ENCODE peak calls at places on chromosomes 5 and 9, in eight cellular contexts. One of them, this sample, is unnamed.

GRCh38 chr9:16074962-16075361 is 522.1 kb downstream of the CCDC171 start:
- DNase-seq in HCT116: no peak
- DNase-seq in CD4-positive, alpha-beta T cell: no peak
- DNase-seq in heart right ventricle: no peak
- DNase-seq in left ventricle myocardium inferior: no peak
- DNase-seq in osteoblast: no peak
- DNase-seq in IMR-90: peak; percentile 71
- DNase-seq in adrenal gland: no peak
- DNase-seq in this sample: no peak

GRCh38 chr9:71854811-71855210 is 56.2 kb downstream of the ABHD17B start:
- DNase-seq in IMR-90: no peak
- DNase-seq in HCT116: no peak
- DNase-seq in adrenal gland: no peak
- DNase-seq in osteoblast: no peak
- DNase-seq in CD4-positive, alpha-beta T cell: no peak
- DNase-seq in left ventricle myocardium inferior: no peak
- DNase-seq in heart right ventricle: no peak
- DNase-seq in this sample: peak; percentile 19

GRCh38 chr9:82736126-82736525 is 326.8 kb downstream of the RASEF start:
- DNase-seq in heart right ventricle: no peak
- DNase-seq in left ventricle myocardium inferior: no peak
- DNase-seq in HCT116: no peak
- DNase-seq in adrenal gland: no peak
- DNase-seq in IMR-90: no peak
- DNase-seq in osteoblast: no peak
- DNase-seq in CD4-positive, alpha-beta T cell: no peak
- DNase-seq in this sample: no peak

GRCh38 chr9:36991516-36992134 is 42.4 kb downstream of the PAX5 start:
- DNase-seq in IMR-90: no peak
- DNase-seq in osteoblast: peak; percentile 92
- DNase-seq in adrenal gland: no peak
- DNase-seq in left ventricle myocardium inferior: no peak
- DNase-seq in heart right ventricle: no peak
- DNase-seq in HCT116: peak; percentile 54
- DNase-seq in CD4-positive, alpha-beta T cell: no peak
- DNase-seq in this sample: peak; percentile 62

GRCh38 chr9:109986423-109987055 is 206.5 kb downstream of the PALM2AKAP2 start:
- DNase-seq in left ventricle myocardium inferior: no peak
- DNase-seq in heart right ventricle: no peak
- DNase-seq in IMR-90: peak; percentile 93
- DNase-seq in HCT116: no peak
- DNase-seq in adrenal gland: no peak
- DNase-seq in CD4-positive, alpha-beta T cell: no peak
- DNase-seq in osteoblast: peak; percentile 90
- DNase-seq in this sample: no peak

GRCh38 chr5:178383919-178384814 is 151.6 kb upstream of the PHYKPL start:
- DNase-seq in CD4-positive, alpha-beta T cell: no peak
- DNase-seq in osteoblast: peak; percentile 81
- DNase-seq in heart right ventricle: peak; percentile 27
- DNase-seq in IMR-90: no peak
- DNase-seq in HCT116: no peak
- DNase-seq in left ventricle myocardium inferior: no peak
- DNase-seq in adrenal gland: no peak
- DNase-seq in this sample: no peak

GRCh38 chr5:91296691-91297143 is 86.4 kb downstream of the ARRDC3 start:
- DNase-seq in CD4-positive, alpha-beta T cell: no peak
- DNase-seq in HCT116: no peak
- DNase-seq in IMR-90: no peak
- DNase-seq in osteoblast: peak; percentile 86
- DNase-seq in left ventricle myocardium inferior: peak; percentile 78
- DNase-seq in adrenal gland: peak; percentile 46
- DNase-seq in heart right ventricle: peak; percentile 71
- DNase-seq in this sample: no peak

GRCh38 chr5:37172957-37173356 is 76.2 kb downstream of the CPLANE1 start:
- DNase-seq in CD4-positive, alpha-beta T cell: no peak
- DNase-seq in IMR-90: no peak
- DNase-seq in HCT116: no peak
- DNase-seq in heart right ventricle: no peak
- DNase-seq in left ventricle myocardium inferior: no peak
- DNase-seq in osteoblast: no peak
- DNase-seq in adrenal gland: no peak
- DNase-seq in this sample: no peak

GRCh38 chr5:6483880-6484382 is 35.3 kb downstream of the UBE2QL1 start:
- DNase-seq in CD4-positive, alpha-beta T cell: no peak
- DNase-seq in HCT116: no peak
- DNase-seq in osteoblast: no peak
- DNase-seq in adrenal gland: no peak
- DNase-seq in IMR-90: no peak
- DNase-seq in heart right ventricle: no peak
- DNase-seq in left ventricle myocardium inferior: no peak
- DNase-seq in this sample: no peak

GRCh38 chr5:127863161-127863560 is 160.0 kb downstream of the CCDC192 start:
- DNase-seq in osteoblast: peak; percentile 17
- DNase-seq in IMR-90: peak; percentile 62
- DNase-seq in adrenal gland: no peak
- DNase-seq in left ventricle myocardium inferior: no peak
- DNase-seq in heart right ventricle: no peak
- DNase-seq in CD4-positive, alpha-beta T cell: no peak
- DNase-seq in HCT116: no peak
- DNase-seq in this sample: no peak

GRCh38 chr5:127867006-127867788 is 164.0 kb downstream of the CCDC192 start:
- DNase-seq in osteoblast: no peak
- DNase-seq in heart right ventricle: no peak
- DNase-seq in CD4-positive, alpha-beta T cell: no peak
- DNase-seq in adrenal gland: no peak
- DNase-seq in left ventricle myocardium inferior: no peak
- DNase-seq in HCT116: no peak
- DNase-seq in IMR-90: no peak
- DNase-seq in this sample: no peak

GRCh38 chr5:127863610-127864395 is 160.6 kb downstream of the CCDC192 start:
- DNase-seq in IMR-90: peak; percentile 24
- DNase-seq in heart right ventricle: no peak
- DNase-seq in osteoblast: no peak
- DNase-seq in CD4-positive, alpha-beta T cell: no peak
- DNase-seq in adrenal gland: no peak
- DNase-seq in HCT116: no peak
- DNase-seq in left ventricle myocardium inferior: no peak
- DNase-seq in this sample: no peak

GRCh38 chr5:127864511-127864910 is 161.3 kb downstream of the CCDC192 start:
- DNase-seq in adrenal gland: no peak
- DNase-seq in left ventricle myocardium inferior: no peak
- DNase-seq in IMR-90: no peak
- DNase-seq in heart right ventricle: no peak
- DNase-seq in osteoblast: no peak
- DNase-seq in CD4-positive, alpha-beta T cell: no peak
- DNase-seq in HCT116: no peak
- DNase-seq in this sample: no peak

DNA sequence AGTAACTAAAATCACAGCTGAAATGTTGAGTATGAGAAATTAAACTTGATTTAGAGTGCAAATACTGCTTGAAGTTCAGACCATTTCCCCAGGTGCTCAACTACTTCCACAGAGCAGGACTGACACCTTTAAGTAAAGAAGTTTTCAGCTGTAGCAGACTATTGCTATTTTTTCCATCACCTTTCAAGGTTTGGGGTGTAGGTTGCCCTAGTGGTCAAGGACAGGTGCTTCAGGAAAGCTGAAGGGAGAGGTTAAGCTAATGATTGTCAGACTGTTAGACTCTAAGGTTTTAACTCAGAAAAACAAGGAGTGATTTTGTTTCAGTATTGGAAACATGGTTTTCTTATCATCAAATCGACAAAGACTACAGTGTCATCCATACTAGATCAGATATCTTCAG is 162.1 kb downstream of the CCDC192 start:
- DNase-seq in heart right ventricle: no peak
- DNase-seq in adrenal gland: no peak
- DNase-seq in CD4-positive, alpha-beta T cell: no peak
- DNase-seq in HCT116: no peak
- DNase-seq in left ventricle myocardium inferior: no peak
- DNase-seq in osteoblast: no peak
- DNase-seq in IMR-90: no peak
- DNase-seq in this sample: no peak
- TF ChIP-seq CTCF in heart right ventricle: no peak
- TF ChIP-seq CTCF in adrenal gland: no peak
- TF ChIP-seq CTCF in CD4-positive, alpha-beta T cell: no peak
- TF ChIP-seq CTCF in HCT116: no peak
- TF ChIP-seq CTCF in left ventricle myocardium inferior: no peak
- TF ChIP-seq CTCF in osteoblast: no peak
- TF ChIP-seq CTCF in IMR-90: no peak
- TF ChIP-seq CTCF in this sample: peak; percentile 14

GRCh38 chr9:99399476-99399875 is 177.4 kb downstream of the SEC61B start:
- DNase-seq in heart right ventricle: peak; percentile 19
- DNase-seq in HCT116: no peak
- DNase-seq in left ventricle myocardium inferior: no peak
- DNase-seq in IMR-90: no peak
- DNase-seq in adrenal gland: no peak
- DNase-seq in osteoblast: no peak
- DNase-seq in CD4-positive, alpha-beta T cell: no peak
- DNase-seq in this sample: no peak

GRCh38 chr9:99403371-99403770 is 181.3 kb downstream of the SEC61B start:
- DNase-seq in left ventricle myocardium inferior: no peak
- DNase-seq in heart right ventricle: no peak
- DNase-seq in osteoblast: no peak
- DNase-seq in IMR-90: no peak
- DNase-seq in adrenal gland: no peak
- DNase-seq in CD4-positive, alpha-beta T cell: no peak
- DNase-seq in HCT116: no peak
- DNase-seq in this sample: no peak

GRCh38 chr9:99401826-99402225 is 179.7 kb downstream of the SEC61B start:
- DNase-seq in adrenal gland: no peak
- DNase-seq in IMR-90: peak; percentile 56
- DNase-seq in left ventricle myocardium inferior: no peak
- DNase-seq in osteoblast: no peak
- DNase-seq in heart right ventricle: no peak
- DNase-seq in CD4-positive, alpha-beta T cell: no peak
- DNase-seq in HCT116: no peak
- DNase-seq in this sample: no peak

GRCh38 chr9:99398241-99398640 is 176.2 kb downstream of the SEC61B start:
- DNase-seq in CD4-positive, alpha-beta T cell: no peak
- DNase-seq in IMR-90: no peak
- DNase-seq in HCT116: no peak
- DNase-seq in heart right ventricle: no peak
- DNase-seq in left ventricle myocardium inferior: no peak
- DNase-seq in osteoblast: no peak
- DNase-seq in adrenal gland: no peak
- DNase-seq in this sample: no peak

GRCh38 chr9:99400184-99400731 is 178.2 kb downstream of the SEC61B start:
- DNase-seq in adrenal gland: no peak
- DNase-seq in CD4-positive, alpha-beta T cell: no peak
- DNase-seq in osteoblast: no peak
- DNase-seq in HCT116: no peak
- DNase-seq in heart right ventricle: peak; percentile 41
- DNase-seq in left ventricle myocardium inferior: peak; percentile 30
- DNase-seq in IMR-90: no peak
- DNase-seq in this sample: no peak
- TF ChIP-seq CTCF in adrenal gland: no peak
- TF ChIP-seq CTCF in CD4-positive, alpha-beta T cell: no peak
- TF ChIP-seq CTCF in osteoblast: no peak
- TF ChIP-seq CTCF in HCT116: no peak
- TF ChIP-seq CTCF in heart right ventricle: no peak
- TF ChIP-seq CTCF in left ventricle myocardium inferior: no peak
- TF ChIP-seq CTCF in IMR-90: no peak
- TF ChIP-seq CTCF in this sample: peak; percentile 32

GRCh38 chr5:158079097-158079496 is 220.2 kb upstream of the CLINT1 start:
- DNase-seq in CD4-positive, alpha-beta T cell: no peak
- DNase-seq in osteoblast: no peak
- DNase-seq in left ventricle myocardium inferior: no peak
- DNase-seq in IMR-90: no peak
- DNase-seq in adrenal gland: no peak
- DNase-seq in HCT116: no peak
- DNase-seq in heart right ventricle: no peak
- DNase-seq in this sample: no peak

GRCh38 chr5:158070855-158071254 is 211.9 kb upstream of the CLINT1 start:
- DNase-seq in IMR-90: no peak
- DNase-seq in heart right ventricle: no peak
- DNase-seq in osteoblast: no peak
- DNase-seq in left ventricle myocardium inferior: peak; percentile 22
- DNase-seq in adrenal gland: no peak
- DNase-seq in CD4-positive, alpha-beta T cell: no peak
- DNase-seq in HCT116: no peak
- DNase-seq in this sample: peak; percentile 42

GRCh38 chr5:158080112-158080511 is 221.2 kb upstream of the CLINT1 start:
- DNase-seq in osteoblast: no peak
- DNase-seq in CD4-positive, alpha-beta T cell: no peak
- DNase-seq in left ventricle myocardium inferior: no peak
- DNase-seq in heart right ventricle: no peak
- DNase-seq in IMR-90: no peak
- DNase-seq in HCT116: no peak
- DNase-seq in adrenal gland: no peak
- DNase-seq in this sample: no peak

GRCh38 chr5:158074597-158074991 is 215.6 kb upstream of the CLINT1 start:
- DNase-seq in left ventricle myocardium inferior: no peak
- DNase-seq in HCT116: no peak
- DNase-seq in adrenal gland: no peak
- DNase-seq in osteoblast: no peak
- DNase-seq in heart right ventricle: no peak
- DNase-seq in CD4-positive, alpha-beta T cell: no peak
- DNase-seq in IMR-90: no peak
- DNase-seq in this sample: no peak

DNA sequence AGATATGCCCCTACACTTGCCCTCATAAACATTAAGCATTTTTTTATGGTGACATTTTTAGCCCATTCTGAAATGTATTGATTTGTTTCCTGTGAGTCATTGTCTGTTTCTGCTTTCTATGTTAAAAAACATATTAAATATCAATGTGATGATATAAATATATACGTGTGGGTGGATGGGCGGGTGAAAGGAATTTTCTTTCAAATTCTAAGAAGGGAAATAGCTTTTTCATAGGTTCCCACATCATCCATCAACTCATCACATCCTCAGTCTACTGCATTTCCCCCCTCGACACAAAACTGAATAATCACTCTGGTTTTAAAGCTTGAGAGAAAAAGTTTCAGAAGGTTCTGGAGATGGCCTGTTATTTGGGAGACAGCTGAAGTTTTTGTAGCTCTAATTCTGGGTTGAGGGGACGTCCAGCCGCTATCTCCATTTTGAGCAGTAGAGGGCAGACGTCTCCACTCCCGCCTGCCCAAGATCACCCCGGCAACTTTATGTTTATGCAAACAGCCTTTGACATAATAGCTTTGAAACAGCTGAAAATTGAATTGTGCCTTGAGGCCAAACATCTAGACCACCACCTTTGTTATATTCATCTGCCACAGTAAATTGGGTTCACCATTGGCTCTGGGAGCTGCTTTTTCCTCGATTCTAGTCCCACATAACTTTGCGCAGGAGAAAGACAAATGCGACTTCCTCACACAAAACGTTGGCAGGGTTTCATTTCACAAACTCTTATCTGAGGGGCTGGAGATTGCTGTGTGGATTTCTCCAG is 216.2 kb upstream of the CLINT1 start:
- DNase-seq in IMR-90: peak; percentile 61
- DNase-seq in osteoblast: peak; percentile 80
- DNase-seq in HCT116: peak; percentile 42
- DNase-seq in CD4-positive, alpha-beta T cell: peak; percentile 29
- DNase-seq in left ventricle myocardium inferior: peak; percentile 44
- DNase-seq in adrenal gland: peak; percentile 38
- DNase-seq in heart right ventricle: peak; percentile 28
- DNase-seq in this sample: peak; percentile 72
- TF ChIP-seq CTCF in IMR-90: peak; percentile 75
- TF ChIP-seq CTCF in osteoblast: peak; percentile 97
- TF ChIP-seq CTCF in HCT116: peak; percentile 37
- TF ChIP-seq CTCF in CD4-positive, alpha-beta T cell: peak; percentile 80
- TF ChIP-seq CTCF in left ventricle myocardium inferior: peak; percentile 90
- TF ChIP-seq CTCF in adrenal gland: peak; percentile 85
- TF ChIP-seq CTCF in heart right ventricle: peak; percentile 79
- TF ChIP-seq CTCF in this sample: peak; percentile 92

GRCh38 chr5:66494437-66494836 is 101.8 kb upstream of the MAST4 start:
- DNase-seq in osteoblast: no peak
- DNase-seq in heart right ventricle: no peak
- DNase-seq in left ventricle myocardium inferior: no peak
- DNase-seq in adrenal gland: no peak
- DNase-seq in IMR-90: no peak
- DNase-seq in HCT116: no peak
- DNase-seq in CD4-positive, alpha-beta T cell: no peak
- DNase-seq in this sample: no peak
- TF ChIP-seq CTCF in osteoblast: peak; percentile 23
- TF ChIP-seq CTCF in heart right ventricle: no peak
- TF ChIP-seq CTCF in left ventricle myocardium inferior: no peak
- TF ChIP-seq CTCF in adrenal gland: no peak
- TF ChIP-seq CTCF in IMR-90: no peak
- TF ChIP-seq CTCF in HCT116: no peak
- TF ChIP-seq CTCF in CD4-positive, alpha-beta T cell: no peak
- TF ChIP-seq CTCF in this sample: peak; percentile 38

This sample was measured in BE2C.